ENCODE peak calls at places on chromosomes 16 and 17, in seven cellular contexts. One of them, this sample, is unnamed.
A peak's percentile ranks its signal among the peaks of the same experiment; 100 is the strongest.

GRCh38 chr17:81513669-81514484 is 1.3 kb upstream of the ACTG1 start:
- DNase-seq in H7: peak; percentile 88
- DNase-seq in astrocyte of the spinal cord: peak; percentile 78
- DNase-seq in HFF-Myc: no peak
- DNase-seq in tibial artery: peak; percentile 86
- DNase-seq in coronary artery: no peak
- DNase-seq in cardiac muscle cell: peak; percentile 80
- DNase-seq in this sample: peak; percentile 77

GRCh38 chr17:263271-263670 is 81.8 kb upstream of the DOC2B start:
- DNase-seq in H7: no peak
- DNase-seq in astrocyte of the spinal cord: no peak
- DNase-seq in HFF-Myc: no peak
- DNase-seq in tibial artery: no peak
- DNase-seq in coronary artery: no peak
- DNase-seq in cardiac muscle cell: no peak
- DNase-seq in this sample: no peak

GRCh38 chr16:89567656-89568594 is 7.4 kb downstream of the RPL13 start:
- DNase-seq in H7: no peak
- DNase-seq in astrocyte of the spinal cord: no peak
- DNase-seq in HFF-Myc: no peak
- DNase-seq in tibial artery: no peak
- DNase-seq in coronary artery: no peak
- DNase-seq in cardiac muscle cell: no peak
- DNase-seq in this sample: no peak

GRCh38 chr17:48961516-48962233 is 6.7 kb downstream of the GIP start:
- DNase-seq in H7: peak; percentile 80
- DNase-seq in astrocyte of the spinal cord: peak; percentile 69
- DNase-seq in HFF-Myc: no peak
- DNase-seq in tibial artery: no peak
- DNase-seq in coronary artery: no peak
- DNase-seq in cardiac muscle cell: peak; percentile 66
- DNase-seq in this sample: peak; percentile 57

GRCh38 chr16:8782673-8783072 is 14.8 kb downstream of the TMEM186 start:
- DNase-seq in H7: no peak
- DNase-seq in astrocyte of the spinal cord: no peak
- DNase-seq in HFF-Myc: no peak
- DNase-seq in tibial artery: no peak
- DNase-seq in coronary artery: no peak
- DNase-seq in cardiac muscle cell: no peak
- DNase-seq in this sample: no peak

GRCh38 chr17:56203430-56203829 is 50.2 kb downstream of the ANKFN1 start:
- DNase-seq in H7: no peak
- DNase-seq in astrocyte of the spinal cord: no peak
- DNase-seq in HFF-Myc: no peak
- DNase-seq in tibial artery: no peak
- DNase-seq in coronary artery: no peak
- DNase-seq in cardiac muscle cell: no peak
- DNase-seq in this sample: peak; percentile 24

GRCh38 chr16:24507959-24508358 is 31.4 kb upstream of the RBBP6 start:
- DNase-seq in H7: no peak
- DNase-seq in astrocyte of the spinal cord: no peak
- DNase-seq in HFF-Myc: no peak
- DNase-seq in tibial artery: no peak
- DNase-seq in coronary artery: no peak
- DNase-seq in cardiac muscle cell: no peak
- DNase-seq in this sample: no peak

GRCh38 chr17:40562841-40563370 is 2.4 kb downstream of the CCR7 start:
- DNase-seq in H7: no peak
- DNase-seq in astrocyte of the spinal cord: no peak
- DNase-seq in HFF-Myc: no peak
- DNase-seq in tibial artery: no peak
- DNase-seq in coronary artery: no peak
- DNase-seq in cardiac muscle cell: no peak
- DNase-seq in this sample: no peak

GRCh38 chr16:9016824-9017223 is 53.1 kb upstream of the USP7 start:
- DNase-seq in H7: no peak
- DNase-seq in astrocyte of the spinal cord: no peak
- DNase-seq in HFF-Myc: no peak
- DNase-seq in tibial artery: no peak
- DNase-seq in coronary artery: no peak
- DNase-seq in cardiac muscle cell: no peak
- DNase-seq in this sample: no peak

GRCh38 chr17:10652984-10653680 is 4.0 kb downstream of the MYH3 start:
- DNase-seq in H7: peak; percentile 6
- DNase-seq in astrocyte of the spinal cord: no peak
- DNase-seq in HFF-Myc: no peak
- DNase-seq in tibial artery: no peak
- DNase-seq in coronary artery: no peak
- DNase-seq in cardiac muscle cell: peak; percentile 21
- DNase-seq in this sample: no peak

GRCh38 chr17:13114601-13115024 is 96.8 kb upstream of the ELAC2 start:
- DNase-seq in H7: peak; percentile 85
- DNase-seq in astrocyte of the spinal cord: peak; percentile 45
- DNase-seq in HFF-Myc: peak; percentile 24
- DNase-seq in tibial artery: no peak
- DNase-seq in coronary artery: no peak
- DNase-seq in cardiac muscle cell: peak; percentile 62
- DNase-seq in this sample: peak; percentile 6

GRCh38 chr16:87806246-87806607 is 40.4 kb upstream of the KLHDC4 start:
- DNase-seq in H7: no peak
- DNase-seq in astrocyte of the spinal cord: no peak
- DNase-seq in HFF-Myc: no peak
- DNase-seq in tibial artery: no peak
- DNase-seq in coronary artery: no peak
- DNase-seq in cardiac muscle cell: no peak
- DNase-seq in this sample: peak; percentile 71

GRCh38 chr16:87487361-87487924 is 5.4 kb downstream of the ZCCHC14 start:
- DNase-seq in H7: peak; percentile 75
- DNase-seq in astrocyte of the spinal cord: no peak
- DNase-seq in HFF-Myc: no peak
- DNase-seq in tibial artery: peak; percentile 72
- DNase-seq in coronary artery: no peak
- DNase-seq in cardiac muscle cell: peak; percentile 27
- DNase-seq in this sample: peak; percentile 88

GRCh38 chr17:50331085-50331791 is 14.7 kb upstream of the XYLT2 start:
- DNase-seq in H7: no peak
- DNase-seq in astrocyte of the spinal cord: peak; percentile 95
- DNase-seq in HFF-Myc: no peak
- DNase-seq in tibial artery: peak; percentile 19
- DNase-seq in coronary artery: no peak
- DNase-seq in cardiac muscle cell: peak; percentile 80
- DNase-seq in this sample: peak; percentile 79

GRCh38 chr17:7348478-7349242 is 3.3 kb upstream of the KCTD11 start:
- DNase-seq in H7: no peak
- DNase-seq in astrocyte of the spinal cord: no peak
- DNase-seq in HFF-Myc: no peak
- DNase-seq in tibial artery: no peak
- DNase-seq in coronary artery: no peak
- DNase-seq in cardiac muscle cell: peak; percentile 62
- DNase-seq in this sample: no peak

GRCh38 chr17:47278561-47278960 is 24.9 kb downstream of the ITGB3 start:
- DNase-seq in H7: no peak
- DNase-seq in astrocyte of the spinal cord: no peak
- DNase-seq in HFF-Myc: no peak
- DNase-seq in tibial artery: no peak
- DNase-seq in coronary artery: no peak
- DNase-seq in cardiac muscle cell: no peak
- DNase-seq in this sample: no peak

GRCh38 chr17:40035162-40035559 is 19.0 kb downstream of the MED24 start:
- DNase-seq in H7: peak; percentile 94
- DNase-seq in astrocyte of the spinal cord: peak; percentile 53
- DNase-seq in HFF-Myc: no peak
- DNase-seq in tibial artery: no peak
- DNase-seq in coronary artery: no peak
- DNase-seq in cardiac muscle cell: peak; percentile 67
- DNase-seq in this sample: no peak

GRCh38 chr17:63983326-63983725 is 10.6 kb upstream of the SCN4A start:
- DNase-seq in H7: no peak
- DNase-seq in astrocyte of the spinal cord: no peak
- DNase-seq in HFF-Myc: no peak
- DNase-seq in tibial artery: no peak
- DNase-seq in coronary artery: no peak
- DNase-seq in cardiac muscle cell: no peak
- DNase-seq in this sample: no peak

GRCh38 chr17:45998987-45999899 is at the start of gene STH:
- DNase-seq in H7: no peak
- DNase-seq in astrocyte of the spinal cord: no peak
- DNase-seq in HFF-Myc: no peak
- DNase-seq in tibial artery: no peak
- DNase-seq in coronary artery: no peak
- DNase-seq in cardiac muscle cell: no peak
- DNase-seq in this sample: no peak

GRCh38 chr16:76265434-76266045 is 11.7 kb upstream of the CNTNAP4 start:
- DNase-seq in H7: peak; percentile 63
- DNase-seq in astrocyte of the spinal cord: peak; percentile 16
- DNase-seq in HFF-Myc: no peak
- DNase-seq in tibial artery: no peak
- DNase-seq in coronary artery: no peak
- DNase-seq in cardiac muscle cell: peak; percentile 46
- DNase-seq in this sample: peak; percentile 26

GRCh38 chr16:30700491-30700890 is 1.5 kb downstream of the SRCAP start:
- DNase-seq in H7: peak; percentile 38
- DNase-seq in astrocyte of the spinal cord: peak; percentile 32
- DNase-seq in HFF-Myc: no peak
- DNase-seq in tibial artery: no peak
- DNase-seq in coronary artery: no peak
- DNase-seq in cardiac muscle cell: peak; percentile 72
- DNase-seq in this sample: no peak

GRCh38 chr16:11256657-11257130 is 690 bp upstream of the SOCS1 start:
- DNase-seq in H7: no peak
- DNase-seq in astrocyte of the spinal cord: peak; percentile 60
- DNase-seq in HFF-Myc: no peak
- DNase-seq in tibial artery: peak; percentile 86
- DNase-seq in coronary artery: peak; percentile 84
- DNase-seq in cardiac muscle cell: peak; percentile 72
- DNase-seq in this sample: peak; percentile 60

GRCh38 chr16:49620868-49621239 is 235.1 kb downstream of the ZNF423 start:
- DNase-seq in H7: peak; percentile 70
- DNase-seq in astrocyte of the spinal cord: no peak
- DNase-seq in HFF-Myc: no peak
- DNase-seq in tibial artery: peak; percentile 68
- DNase-seq in coronary artery: peak; percentile 77
- DNase-seq in cardiac muscle cell: peak; percentile 40
- DNase-seq in this sample: no peak

GRCh38 chr17:9162275-9162985 is 141.1 kb downstream of the NTN1 start:
- DNase-seq in H7: peak; percentile 92
- DNase-seq in astrocyte of the spinal cord: no peak
- DNase-seq in HFF-Myc: no peak
- DNase-seq in tibial artery: peak; percentile 97
- DNase-seq in coronary artery: no peak
- DNase-seq in cardiac muscle cell: no peak
- DNase-seq in this sample: no peak

GRCh38 chr17:21297597-21297996 is 13.1 kb downstream of the MAP2K3 start:
- DNase-seq in H7: peak; percentile 76
- DNase-seq in astrocyte of the spinal cord: no peak
- DNase-seq in HFF-Myc: no peak
- DNase-seq in tibial artery: no peak
- DNase-seq in coronary artery: no peak
- DNase-seq in cardiac muscle cell: no peak
- DNase-seq in this sample: no peak

GRCh38 chr17:78925234-78925633 is at the start of gene TIMP2:
- DNase-seq in H7: peak; percentile 99
- DNase-seq in astrocyte of the spinal cord: peak; percentile 83
- DNase-seq in HFF-Myc: peak; percentile 43
- DNase-seq in tibial artery: peak; percentile 95
- DNase-seq in coronary artery: peak; percentile 90
- DNase-seq in cardiac muscle cell: peak; percentile 91
- DNase-seq in this sample: no peak
- H3K4me3 ChIP-seq in H7: peak within 1 kb of the TSS; percentile 56
- H3K4me3 ChIP-seq in astrocyte of the spinal cord: peak within 1 kb of the TSS; percentile 87
- H3K4me3 ChIP-seq in HFF-Myc: peak within 1 kb of the TSS; percentile 85
- H3K4me3 ChIP-seq in tibial artery: peak within 1 kb of the TSS; percentile 91
- H3K4me3 ChIP-seq in coronary artery: peak within 1 kb of the TSS; percentile 90
- H3K4me3 ChIP-seq in cardiac muscle cell: peak within 1 kb of the TSS; percentile 73
- H3K4me3 ChIP-seq in this sample: peak within 1 kb of the TSS; percentile 40

GRCh38 chr17:72407336-72408121 is 286.7 kb downstream of the SOX9 start:
- DNase-seq in H7: peak; percentile 75
- DNase-seq in astrocyte of the spinal cord: peak; percentile 98
- DNase-seq in HFF-Myc: peak; percentile 97
- DNase-seq in tibial artery: peak; percentile 80
- DNase-seq in coronary artery: no peak
- DNase-seq in cardiac muscle cell: peak; percentile 93
- DNase-seq in this sample: peak; percentile 98
- H3K4me3 ChIP-seq in H7: no peak overlapping the region
- H3K4me3 ChIP-seq in astrocyte of the spinal cord: no peak overlapping the region
- H3K4me3 ChIP-seq in HFF-Myc: peak overlapping the region; percentile 1
- H3K4me3 ChIP-seq in tibial artery: no peak overlapping the region
- H3K4me3 ChIP-seq in coronary artery: no peak overlapping the region
- H3K4me3 ChIP-seq in cardiac muscle cell: no peak overlapping the region
- H3K4me3 ChIP-seq in this sample: no peak overlapping the region

GRCh38 chr16:813204-813915 is 12.8 kb upstream of the GNG13 start:
- DNase-seq in H7: peak; percentile 98
- DNase-seq in astrocyte of the spinal cord: no peak
- DNase-seq in HFF-Myc: no peak
- DNase-seq in tibial artery: no peak
- DNase-seq in coronary artery: no peak
- DNase-seq in cardiac muscle cell: peak; percentile 36
- DNase-seq in this sample: no peak
- H3K4me3 ChIP-seq in H7: peak overlapping the region; percentile 27
- H3K4me3 ChIP-seq in astrocyte of the spinal cord: no peak overlapping the region
- H3K4me3 ChIP-seq in HFF-Myc: no peak overlapping the region
- H3K4me3 ChIP-seq in tibial artery: no peak overlapping the region
- H3K4me3 ChIP-seq in coronary artery: peak overlapping the region; percentile 54
- H3K4me3 ChIP-seq in cardiac muscle cell: no peak overlapping the region
- H3K4me3 ChIP-seq in this sample: no peak overlapping the region

GRCh38 chr17:77145635-77146632 is 5.2 kb downstream of the SEC14L1 start:
- DNase-seq in H7: no peak
- DNase-seq in astrocyte of the spinal cord: peak; percentile 80
- DNase-seq in HFF-Myc: peak; percentile 84
- DNase-seq in tibial artery: peak; percentile 85
- DNase-seq in coronary artery: peak; percentile 83
- DNase-seq in cardiac muscle cell: peak; percentile 83
- DNase-seq in this sample: no peak

GRCh38 chr17:77147357-77147801 is 6.6 kb downstream of the SEC14L1 start:
- DNase-seq in H7: no peak
- DNase-seq in astrocyte of the spinal cord: no peak
- DNase-seq in HFF-Myc: no peak
- DNase-seq in tibial artery: no peak
- DNase-seq in coronary artery: no peak
- DNase-seq in cardiac muscle cell: no peak
- DNase-seq in this sample: no peak

GRCh38 chr17:77148109-77148958 is 7.6 kb downstream of the SEC14L1 start:
- DNase-seq in H7: peak; percentile 53
- DNase-seq in astrocyte of the spinal cord: no peak
- DNase-seq in HFF-Myc: no peak
- DNase-seq in tibial artery: no peak
- DNase-seq in coronary artery: no peak
- DNase-seq in cardiac muscle cell: no peak
- DNase-seq in this sample: no peak

GRCh38 chr17:77145209-77145608 is 4.4 kb downstream of the SEC14L1 start:
- DNase-seq in H7: no peak
- DNase-seq in astrocyte of the spinal cord: no peak
- DNase-seq in HFF-Myc: no peak
- DNase-seq in tibial artery: no peak
- DNase-seq in coronary artery: no peak
- DNase-seq in cardiac muscle cell: no peak
- DNase-seq in this sample: no peak

DNA sequence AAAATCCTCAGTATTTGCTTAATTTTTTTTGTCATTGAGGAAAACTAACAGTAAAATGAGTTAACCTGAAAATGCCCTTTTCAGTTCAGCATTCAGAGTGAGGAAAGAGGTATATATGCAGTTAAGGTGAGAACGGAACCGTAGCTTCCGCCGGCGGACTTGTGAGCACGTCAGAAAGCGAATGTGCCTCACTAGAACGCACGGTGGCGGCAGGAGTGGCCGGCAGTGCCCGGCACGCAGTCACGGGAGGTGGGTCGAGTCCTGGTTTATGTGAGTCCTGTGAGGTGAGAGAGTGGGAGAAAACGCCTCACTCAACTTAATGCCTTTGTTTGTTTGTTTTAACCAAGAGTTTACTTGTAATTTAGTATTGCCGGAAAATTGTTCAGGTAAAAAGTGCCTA is 6.1 kb downstream of the SEC14L1 start:
- DNase-seq in H7: peak; percentile 51
- DNase-seq in astrocyte of the spinal cord: no peak
- DNase-seq in HFF-Myc: no peak
- DNase-seq in tibial artery: no peak
- DNase-seq in coronary artery: no peak
- DNase-seq in cardiac muscle cell: no peak
- DNase-seq in this sample: no peak
- H3K4me3 ChIP-seq in H7: no peak overlapping the region
- H3K4me3 ChIP-seq in astrocyte of the spinal cord: no peak overlapping the region
- H3K4me3 ChIP-seq in HFF-Myc: no peak overlapping the region
- H3K4me3 ChIP-seq in tibial artery: no peak overlapping the region
- H3K4me3 ChIP-seq in coronary artery: no peak overlapping the region
- H3K4me3 ChIP-seq in cardiac muscle cell: no peak overlapping the region
- H3K4me3 ChIP-seq in this sample: no peak overlapping the region